ENCODE peak calls at places on chromosome 6, in seven cellular contexts. J, N, L, T, M, V and X are unnamed samples.

GRCh38 chr6:12010635-12011275 is 1.4 kb upstream of the HIVEP1 start:
- DNase-seq in J (peak), N (no peak), L (no peak), T (peak), M (no peak), V (no peak), X (no peak)

GRCh38 chr6:90274481-90275030 is 22.1 kb downstream of the BACH2 start:
- DNase-seq in J (no peak), N (no peak), L (no peak), T (peak), M (no peak), V (no peak), X (peak)

GRCh38 chr6:169158182-169158573 is 95.5 kb downstream of the THBS2 start:
- DNase-seq in J (peak), N (no peak), L (peak), T (peak), M (peak), V (peak), X (no peak)

GRCh38 chr6:14415452-14415851 is 297.9 kb downstream of the CD83 start:
- DNase-seq in J (no peak), N (no peak), L (no peak), T (no peak), M (no peak), V (no peak), X (no peak)

GRCh38 chr6:30687659-30688431 is 1.4 kb upstream of the PPP1R18 start:
- DNase-seq in J (peak), N (peak), L (no peak), T (peak), M (peak), V (peak), X (no peak)

GRCh38 chr6:107030151-107030550 is 2.2 kb downstream of the MTRES1 start:
- DNase-seq in J (no peak), N (peak), L (no peak), T (no peak), M (no peak), V (peak), X (no peak)

GRCh38 chr6:167706313-167707109 is 120.2 kb upstream of the AFDN start:
- DNase-seq in J (no peak), N (no peak), L (no peak), T (peak), M (no peak), V (no peak), X (peak)

GRCh38 chr6:149907317-149907716 is 9.4 kb upstream of the RAET1E start:
- DNase-seq in J (no peak), N (no peak), L (no peak), T (peak), M (no peak), V (no peak), X (no peak)

GRCh38 chr6:169725270-169726048 is 1.2 kb upstream of the PHF10 start:
- DNase-seq in J (peak), N (peak), L (peak), T (peak), M (peak), V (peak), X (peak)

GRCh38 chr6:44668976-44669934 is 281.7 kb downstream of the CDC5L start:
- DNase-seq in J (no peak), N (no peak), L (no peak), T (no peak), M (no peak), V (no peak), X (no peak)

GRCh38 chr6:105844275-105844848 is 241.8 kb upstream of the PRDM1 start:
- DNase-seq in J (no peak), N (no peak), L (no peak), T (peak), M (no peak), V (peak), X (no peak)

GRCh38 chr6:92820531-92820930 is 598.8 kb downstream of the EPHA7 start:
- DNase-seq in J (no peak), N (no peak), L (no peak), T (no peak), M (no peak), V (no peak), X (no peak)

GRCh38 chr6:13688692-13689196 is 22.9 kb downstream of the RANBP9 start:
- DNase-seq in J (no peak), N (no peak), L (no peak), T (no peak), M (no peak), V (no peak), X (no peak)

GRCh38 chr6:42796171-42796570 is 14.3 kb downstream of the BICRAL start:
- DNase-seq in J (no peak), N (no peak), L (no peak), T (no peak), M (no peak), V (no peak), X (no peak)

GRCh38 chr6:124132256-124132655 is 328.6 kb downstream of the NKAIN2 start:
- DNase-seq in J (no peak), N (no peak), L (no peak), T (no peak), M (peak), V (no peak), X (no peak)

GRCh38 chr6:1553562-1554088 is 56.1 kb upstream of the FOXC1 start:
- DNase-seq in J (no peak), N (no peak), L (no peak), T (no peak), M (no peak), V (no peak), X (no peak)

GRCh38 chr6:148898360-148899005 is 151.7 kb downstream of the UST start:
- DNase-seq in J (no peak), N (no peak), L (no peak), T (no peak), M (no peak), V (no peak), X (no peak)
- H3K9ac ChIP-seq in J (no peak), N (no peak), L (no peak), T (no peak), M (no peak), V (no peak), X (no peak)

GRCh38 chr6:140542858-140543257 is 1168.4 kb upstream of the CITED2 start:
- DNase-seq in J (no peak), N (no peak), L (no peak), T (no peak), M (no peak), V (no peak), X (no peak)

GRCh38 chr6:140546640-140547039 is 1172.2 kb upstream of the CITED2 start:
- DNase-seq in J (no peak), N (peak), L (no peak), T (no peak), M (peak), V (peak), X (no peak)

GRCh38 chr6:140544431-140544830 is 1170.0 kb upstream of the CITED2 start:
- DNase-seq in J (no peak), N (no peak), L (no peak), T (no peak), M (no peak), V (no peak), X (no peak)

DNA sequence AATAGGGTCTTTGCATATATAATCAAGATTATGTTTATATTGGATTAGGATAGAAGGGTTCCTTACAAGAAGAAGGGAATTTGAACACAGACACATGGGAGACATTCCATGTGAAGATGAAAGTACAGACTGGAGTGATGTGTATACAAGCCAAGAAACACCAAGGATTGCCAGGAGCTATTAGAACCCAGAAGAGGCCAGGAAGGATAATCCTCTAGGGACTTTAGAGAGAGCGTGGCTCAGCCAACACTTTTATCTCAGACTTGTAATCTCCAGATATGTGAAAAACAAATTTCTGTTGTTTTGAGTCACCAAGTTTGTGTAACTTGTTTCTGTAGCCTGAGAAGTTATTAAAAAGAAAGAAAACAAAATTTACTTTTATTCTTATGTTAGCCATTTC is 1173.9 kb upstream of the CITED2 start:
- DNase-seq in J (no peak), N (no peak), L (no peak), T (no peak), M (no peak), V (no peak), X (no peak)
- H3K9ac ChIP-seq in J (no peak), N (no peak), L (no peak), T (no peak), M (no peak), V (no peak), X (no peak)

GRCh38 chr6:157240059-157240959 is 83.0 kb downstream of the TMEM242 start:
- DNase-seq in J (no peak), N (peak), L (no peak), T (peak), M (peak), V (peak), X (no peak)
- H3K9ac ChIP-seq in J (no peak), N (peak), L (no peak), T (no peak), M (peak), V (no peak), X (no peak)

GRCh38 chr6:35014341-35014740 is 125.3 kb downstream of the ANKS1A start:
- DNase-seq in J (no peak), N (no peak), L (no peak), T (no peak), M (no peak), V (no peak), X (no peak)
- H3K9ac ChIP-seq in J (no peak), N (peak), L (no peak), T (no peak), M (no peak), V (no peak), X (no peak)

DNA sequence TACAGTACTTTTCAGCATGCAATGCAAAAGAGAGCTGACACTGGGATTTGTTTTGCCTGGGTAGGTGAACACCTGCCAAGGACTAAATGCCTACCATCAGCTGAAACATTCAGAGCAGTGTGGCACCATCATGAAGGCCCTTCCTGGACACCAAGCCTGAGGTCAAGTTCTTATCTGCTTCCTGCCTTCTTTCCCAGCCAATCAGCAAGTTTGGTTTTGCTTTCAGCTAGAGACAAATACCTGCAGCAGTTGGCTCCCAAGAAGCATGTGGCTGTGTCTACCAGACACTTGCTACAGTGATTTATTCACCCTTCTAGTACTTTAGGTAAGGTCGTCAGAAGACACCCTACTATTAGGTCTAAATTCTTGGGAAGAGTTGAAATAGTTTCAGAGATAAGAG is 112.8 kb downstream of the TBX18 start:
- DNase-seq in J (no peak), N (no peak), L (peak), T (no peak), M (peak), V (no peak), X (no peak)
- H3K9ac ChIP-seq in J (no peak), N (no peak), L (peak), T (no peak), M (no peak), V (no peak), X (no peak)

GRCh38 chr6:88135578-88136114 is 30.5 kb downstream of the CNR1 start:
- DNase-seq in J (no peak), N (no peak), L (no peak), T (no peak), M (no peak), V (no peak), X (no peak)
- H3K9ac ChIP-seq in J (no peak), N (no peak), L (no peak), T (no peak), M (no peak), V (no peak), X (no peak)

DNA sequence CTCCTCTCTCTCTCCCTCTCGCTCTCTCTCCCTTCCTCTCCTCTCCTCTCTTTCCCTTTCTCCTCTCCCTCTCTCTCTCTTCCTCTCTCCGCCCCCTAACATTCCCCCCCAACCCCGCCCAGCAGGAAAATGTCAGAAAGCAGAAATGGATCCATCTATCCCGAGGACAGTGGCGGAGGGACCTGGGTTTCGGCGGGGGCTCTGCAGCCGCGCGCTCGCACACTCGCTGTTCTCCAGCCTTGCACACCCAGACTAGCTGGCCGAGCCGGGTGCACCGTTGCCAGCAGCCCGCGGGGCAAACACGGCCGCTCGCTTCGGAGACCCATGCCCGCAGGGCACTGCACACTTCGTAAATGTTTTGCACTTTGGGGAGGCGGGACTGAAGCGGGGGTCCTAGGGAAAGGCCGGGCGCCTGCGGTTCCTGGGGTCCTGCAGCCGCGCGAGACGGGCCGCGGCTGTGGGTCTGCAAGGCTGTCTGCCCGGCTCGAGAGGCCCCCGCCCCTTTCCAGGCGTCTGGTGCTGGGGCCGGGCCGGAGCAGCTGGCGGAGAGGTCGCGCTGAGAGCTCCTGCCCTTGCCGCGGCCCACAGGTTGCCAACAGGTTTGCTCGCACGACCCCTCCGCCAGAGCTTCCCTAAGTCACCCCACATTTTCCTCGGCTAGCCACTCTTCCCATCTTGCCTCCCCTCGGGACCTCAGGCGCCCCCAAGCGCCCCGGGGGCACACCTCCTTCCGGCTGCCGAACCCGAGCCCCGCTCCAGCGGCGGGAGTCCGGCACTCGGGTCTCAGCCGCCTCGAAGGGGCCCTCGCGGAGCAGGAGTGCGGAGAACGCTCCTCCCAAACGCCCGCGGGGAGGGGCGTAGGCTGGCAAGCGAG is 818 bp upstream of the MDGA1 start:
- DNase-seq in J (peak), N (peak), L (peak), T (no peak), M (peak), V (peak), X (peak)
- H3K9ac ChIP-seq in J (peak), N (no peak), L (peak), T (peak), M (peak), V (peak), X (peak)

GRCh38 chr6:161838306-161839035 is 564.6 kb upstream of the AGPAT4 start:
- DNase-seq in J (no peak), N (no peak), L (no peak), T (no peak), M (no peak), V (no peak), X (no peak)
- H3K9ac ChIP-seq in J (no peak), N (no peak), L (no peak), T (no peak), M (no peak), V (no peak), X (no peak)